ENCODE peak calls at places on chromosomes 11 and 22, in five cellular contexts. G, V, H, A and B are unnamed samples.

GRCh38 chr11:68120212-68121066 is 749 bp downstream of the CHKA start:
- DNase-seq in A (peak), G (peak), H (peak), V (peak), B (peak)

GRCh38 chr11:123525072-123525471 is 95.0 kb downstream of the GRAMD1B start:
- DNase-seq in A (no peak), G (no peak), H (no peak), V (no peak), B (no peak)

GRCh38 chr22:32918741-32919140 is 117.2 kb downstream of the TIMP3 start:
- DNase-seq in V (no peak), A (no peak), H (no peak), G (no peak), B (no peak)

GRCh38 chr11:44565008-44565745 is at the start of gene CD82:
- DNase-seq in V (peak), A (peak), H (peak), G (peak), B (peak)

GRCh38 chr11:65189191-65189590 is 7.5 kb downstream of the CAPN1 start:
- DNase-seq in G (no peak), V (no peak), H (no peak), A (no peak), B (no peak)

GRCh38 chr11:3165152-3165705 is at the start of gene OSBPL5:
- DNase-seq in V (peak), G (peak), H (peak), A (peak), B (peak)

GRCh38 chr22:40414838-40415505 is 44.6 kb downstream of the SGSM3 start:
- DNase-seq in A (no peak), G (no peak), V (no peak), H (no peak), B (no peak)

GRCh38 chr11:131875611-131876010 is 505.2 kb downstream of the NTM start:
- DNase-seq in A (peak), G (no peak), H (no peak), V (no peak), B (no peak)

GRCh38 chr11:66970808-66971442 is 4.2 kb upstream of the C11orf86 start:
- DNase-seq in V (peak), H (peak), G (no peak), A (peak), B (peak)

GRCh38 chr11:6615882-6616585 is 3.2 kb downstream of the TPP1 start:
- DNase-seq in H (no peak), A (peak), G (no peak), V (no peak), B (peak)

GRCh38 chr22:26134654-26135330 is 34.5 kb upstream of the SEZ6L start:
- DNase-seq in H (no peak), G (no peak), V (no peak), A (no peak), B (no peak)

GRCh38 chr11:111983187-111983986 is 41.8 kb upstream of the DLAT start:
- DNase-seq in V (no peak), G (peak), A (no peak), H (peak), B (peak)

GRCh38 chr11:116641561-116642045 is 131.2 kb downstream of the BUD13 start:
- DNase-seq in V (no peak), H (peak), G (no peak), A (no peak), B (peak)

GRCh38 chr22:30763815-30764686 is 69.4 kb downstream of the OSBP2 start:
- DNase-seq in V (no peak), A (peak), G (no peak), H (peak), B (peak)

GRCh38 chr11:19605500-19606371 is 106.9 kb upstream of the NAV2 start:
- DNase-seq in G (no peak), H (no peak), V (no peak), A (peak), B (peak)

GRCh38 chr11:75174781-75175370 is 24.0 kb downstream of the SLCO2B1 start:
- DNase-seq in V (no peak), G (peak), H (no peak), A (peak), B (peak)

GRCh38 chr11:94504689-94505293 is 7.5 kb upstream of the C11orf97 start:
- DNase-seq in V (no peak), G (no peak), H (peak), A (peak), B (peak)

GRCh38 chr11:60935676-60936442 is 11.6 kb downstream of the TMEM132A start:
- DNase-seq in A (no peak), V (no peak), H (no peak), G (no peak), B (no peak)

GRCh38 chr11:10654211-10655150 is 39.1 kb downstream of the IRAG1 start:
- DNase-seq in H (no peak), G (no peak), A (peak), V (peak), B (peak)

GRCh38 chr22:47168900-47169800 is 406.7 kb downstream of the TBC1D22A start:
- DNase-seq in H (peak), A (peak), V (no peak), G (no peak), B (peak)

GRCh38 chr22:25969901-25970300 is 199.4 kb upstream of the SEZ6L start:
- DNase-seq in A (no peak), V (no peak), H (no peak), G (no peak), B (no peak)

GRCh38 chr11:126546191-126546590 is 190.7 kb downstream of the ST3GAL4 start:
- DNase-seq in V (no peak), H (no peak), A (peak), G (no peak), B (peak)

GRCh38 chr11:69770525-69770924 is 4.6 kb downstream of the FGF4 start:
- DNase-seq in H (peak), G (no peak), V (no peak), A (no peak), B (no peak)

GRCh38 chr11:79428406-79428805 is 12.4 kb downstream of the TENM4 start:
- DNase-seq in A (peak), G (no peak), V (no peak), H (no peak), B (peak)

GRCh38 chr11:1858576-1858975 is 5.7 kb downstream of the LSP1 start:
- DNase-seq in H (no peak), G (no peak), V (no peak), A (no peak), B (no peak)